ENCODE peak calls at places on chromosomes 6 and 20, in eight cellular contexts. X, Y, K, U, S, H, O and B are unnamed samples.

GRCh38 chr20:7586481-7586880 is 353.8 kb downstream of the HAO1 start:
- DNase-seq in X (no peak), Y (no peak), K (no peak), U (no peak), S (no peak), H (no peak), O (no peak), B (no peak)

GRCh38 chr20:5390719-5391118 is 74.0 kb upstream of the PROKR2 start:
- DNase-seq in X (no peak), Y (no peak), K (no peak), U (no peak), S (no peak), H (no peak), O (no peak), B (no peak)

GRCh38 chr6:158316022-158316421 is 3.8 kb downstream of the TULP4 start:
- DNase-seq in X (no peak), Y (no peak), K (no peak), U (no peak), S (no peak), H (no peak), O (peak; percentile 34), B (peak; percentile 7)

GRCh38 chr6:14664112-14664592 is 546.6 kb downstream of the CD83 start:
- DNase-seq in X (no peak), Y (peak; percentile 83), K (no peak), U (no peak), S (no peak), H (no peak), O (no peak), B (no peak)

GRCh38 chr6:129141499-129141898 is 258.6 kb downstream of the LAMA2 start:
- DNase-seq in X (no peak), Y (no peak), K (no peak), U (no peak), S (no peak), H (no peak), O (no peak), B (peak; percentile 46)

GRCh38 chr6:149306967-149307366 is 10.5 kb upstream of the TAB2 start:
- DNase-seq in X (peak; percentile 56), Y (no peak), K (no peak), U (no peak), S (no peak), H (no peak), O (no peak), B (peak; percentile 86)

GRCh38 chr6:45387236-45387635 is 9.5 kb upstream of the SUPT3H start:
- DNase-seq in X (peak; percentile 41), Y (no peak), K (no peak), U (no peak), S (no peak), H (no peak), O (no peak), B (peak; percentile 55)

GRCh38 chr20:10611357-10611756 is 62.4 kb downstream of the JAG1 start:
- DNase-seq in X (peak; percentile 78), Y (no peak), K (no peak), U (peak; percentile 79), S (no peak), H (peak; percentile 85), O (no peak), B (peak; percentile 73)

GRCh38 chr20:20939006-20939405 is 167.2 kb downstream of the LINC00237 start:
- DNase-seq in X (no peak), Y (no peak), K (no peak), U (no peak), S (no peak), H (no peak), O (no peak), B (no peak)

GRCh38 chr20:45695496-45695895 is 6.3 kb upstream of the WFDC13 start:
- DNase-seq in X (no peak), Y (no peak), K (no peak), U (no peak), S (no peak), H (no peak), O (no peak), B (peak; percentile 23)

GRCh38 chr6:82915666-82916065 is 150.0 kb downstream of the UBE3D start:
- DNase-seq in X (no peak), Y (no peak), K (no peak), U (no peak), S (no peak), H (no peak), O (no peak), B (no peak)

GRCh38 chr20:62603021-62603906 is 39.0 kb upstream of the SLCO4A1 start:
- DNase-seq in X (no peak), Y (no peak), K (no peak), U (no peak), S (peak; percentile 83), H (peak; percentile 83), O (peak; percentile 65), B (peak; percentile 67)

GRCh38 chr20:29079769-29080690 is 2177.4 kb upstream of the DEFB115 start:
- DNase-seq in X (no peak), Y (peak; percentile 76), K (no peak), U (no peak), S (no peak), H (no peak), O (no peak), B (peak; percentile 29)
- TF ChIP-seq CTCF in X (no peak), Y (no peak), K (no peak), U (no peak), S (no peak), H (no peak), O (no peak), B (no peak)

GRCh38 chr6:88763160-88763559 is 200.3 kb downstream of the RNGTT start:
- DNase-seq in X (peak; percentile 9), Y (no peak), K (no peak), U (no peak), S (no peak), H (no peak), O (no peak), B (no peak)

GRCh38 chr6:88760091-88760490 is 203.3 kb downstream of the RNGTT start:
- DNase-seq in X (peak; percentile 62), Y (no peak), K (no peak), U (no peak), S (no peak), H (no peak), O (no peak), B (no peak)

DNA sequence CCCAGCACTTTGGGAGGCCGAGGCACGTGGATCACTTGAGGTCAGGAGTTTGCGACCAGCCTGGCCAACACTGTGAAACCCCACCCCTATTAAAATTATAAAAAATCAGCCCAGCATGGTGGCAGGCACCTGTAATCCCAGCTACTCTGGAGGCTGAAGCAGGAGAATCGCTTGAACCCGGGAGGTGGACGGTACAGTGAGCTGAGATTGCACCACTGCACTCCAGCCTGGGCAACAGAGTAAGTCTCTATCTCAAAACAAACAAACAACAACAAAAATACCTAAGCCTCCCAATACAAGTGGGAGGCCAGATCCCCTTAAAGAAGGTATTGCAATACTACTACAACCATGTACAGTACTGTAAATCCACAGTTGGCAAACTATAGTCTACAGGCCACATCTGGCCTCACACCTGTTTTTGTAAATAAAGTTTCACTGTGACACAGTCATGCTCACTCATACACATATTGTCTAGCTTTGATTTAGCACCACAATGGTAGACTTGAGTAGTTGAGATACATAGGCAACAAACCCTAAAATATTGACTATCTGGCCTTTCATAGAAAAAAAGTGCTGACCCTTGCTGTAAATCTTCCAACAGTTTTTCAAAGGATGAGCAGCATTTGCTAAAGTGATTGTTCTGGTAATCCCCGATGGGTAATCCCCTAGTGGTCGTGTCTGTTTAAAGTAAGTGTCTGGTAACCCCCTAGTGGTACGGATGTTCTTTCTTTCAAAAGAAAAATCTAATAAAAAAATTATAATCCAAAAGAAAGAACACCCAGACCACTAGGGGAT is 202.0 kb downstream of the RNGTT start:
- DNase-seq in X (no peak), Y (no peak), K (no peak), U (no peak), S (no peak), H (no peak), O (no peak), B (no peak)
- TF ChIP-seq CTCF in X (no peak), Y (no peak), K (no peak), U (peak; percentile 58), S (no peak), H (no peak), O (no peak), B (no peak)

GRCh38 chr6:34029489-34030280 is 116.2 kb downstream of the GRM4 start:
- DNase-seq in X (no peak), Y (no peak), K (no peak), U (no peak), S (no peak), H (no peak), O (no peak), B (no peak)

GRCh38 chr6:34028691-34029360 is 117.1 kb downstream of the GRM4 start:
- DNase-seq in X (no peak), Y (no peak), K (no peak), U (no peak), S (no peak), H (no peak), O (no peak), B (no peak)

GRCh38 chr6:34025851-34026250 is 120.0 kb downstream of the GRM4 start:
- DNase-seq in X (no peak), Y (no peak), K (no peak), U (no peak), S (no peak), H (no peak), O (no peak), B (no peak)

GRCh38 chr6:34027939-34028441 is 117.9 kb downstream of the GRM4 start:
- DNase-seq in X (no peak), Y (no peak), K (no peak), U (no peak), S (no peak), H (no peak), O (no peak), B (no peak)

DNA sequence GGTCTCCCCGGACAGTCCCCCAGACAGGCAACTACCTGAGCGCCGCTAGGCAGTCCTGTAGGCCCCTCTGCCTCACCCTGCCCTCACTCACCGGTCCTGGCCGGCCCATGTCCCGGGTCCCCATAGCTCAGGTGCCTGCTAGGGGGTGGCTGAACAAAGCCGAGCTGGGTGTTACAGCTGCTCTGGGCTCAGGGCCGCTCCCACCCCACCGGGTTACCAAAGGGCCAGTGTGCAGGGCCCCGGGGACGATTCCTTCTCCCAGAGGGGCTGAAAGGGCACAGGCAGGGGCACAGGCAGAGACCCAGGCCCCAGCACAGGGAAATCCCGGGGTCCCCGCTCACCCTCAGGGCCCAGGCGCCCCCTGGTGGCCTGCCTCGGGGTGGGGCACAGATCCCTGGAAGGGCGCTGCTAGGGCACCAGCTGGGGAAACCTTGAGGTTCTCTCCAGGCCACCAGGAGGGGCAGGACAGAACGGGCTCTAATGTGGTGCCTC is 118.4 kb downstream of the GRM4 start:
- DNase-seq in X (no peak), Y (peak; percentile 52), K (peak; percentile 69), U (peak; percentile 82), S (no peak), H (no peak), O (peak; percentile 52), B (peak; percentile 11)
- TF ChIP-seq CTCF in X (peak; percentile 88), Y (peak; percentile 79), K (peak; percentile 85), U (peak; percentile 96), S (peak; percentile 56), H (peak; percentile 95), O (peak; percentile 76), B (peak; percentile 63)

DNA sequence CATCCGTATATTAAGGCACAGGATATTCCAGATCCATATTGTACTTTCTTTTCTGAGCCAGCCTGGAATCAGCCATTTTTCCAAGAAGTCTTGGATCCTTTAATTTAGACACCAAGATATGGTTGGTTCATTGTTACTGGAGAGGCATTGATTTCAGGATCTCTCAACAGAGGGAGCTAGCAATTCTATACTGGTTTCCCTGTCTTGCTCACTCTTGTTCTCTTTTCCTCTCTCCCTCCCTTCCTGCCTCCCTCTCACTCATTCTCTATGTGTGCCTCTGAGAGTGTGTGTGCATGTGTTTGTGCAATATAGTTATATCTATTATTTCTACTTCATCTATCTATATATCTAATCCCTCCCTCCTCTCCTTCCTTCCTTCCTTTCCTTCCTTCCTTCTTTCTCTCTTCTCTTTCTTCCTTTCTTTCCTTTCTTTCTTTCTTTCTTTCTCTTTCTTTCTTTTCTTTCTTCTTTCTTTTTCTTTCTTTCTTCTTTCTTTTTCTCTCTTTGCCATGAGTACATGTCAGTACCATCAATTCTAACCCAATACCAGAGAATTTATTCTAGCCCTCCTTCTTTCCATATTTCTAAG is 299.1 kb downstream of the EPHA7 start:
- DNase-seq in X (no peak), Y (no peak), K (no peak), U (no peak), S (no peak), H (no peak), O (no peak), B (no peak)
- TF ChIP-seq CTCF in X (no peak), Y (no peak), K (no peak), U (peak; percentile 25), S (no peak), H (no peak), O (no peak), B (no peak)